ENCODE peak calls at places on chromosomes 7 and 10, in five cellular contexts. W, G, A, J and M are unnamed samples. For H3K36me3, the result is how much of the 10 kb centered on the place peaks cover.

GRCh38 chr7:38781991-38782390 is 127.0 kb downstream of the VPS41 start:
- DNase-seq in W (no peak), G (no peak), A (no peak), J (no peak), M (no peak)

GRCh38 chr10:82827901-82828300 is 952.9 kb downstream of the NRG3 start:
- DNase-seq in W (no peak), G (no peak), A (no peak), J (no peak), M (no peak)

GRCh38 chr10:15084502-15084922 is 4.1 kb downstream of the ACBD7 start:
- DNase-seq in W (peak), G (peak), A (peak), J (peak), M (peak)

GRCh38 chr7:390761-391410 is 100.9 kb downstream of the FOXL3 start:
- DNase-seq in W (no peak), G (no peak), A (no peak), J (no peak), M (peak)

GRCh38 chr7:83732305-83732704 is 83.4 kb upstream of the SEMA3E start:
- DNase-seq in W (no peak), G (no peak), A (no peak), J (no peak), M (no peak)

GRCh38 chr10:74093530-74094164 is 57.0 kb downstream of the AP3M1 start:
- DNase-seq in W (no peak), G (no peak), A (no peak), J (no peak), M (no peak)

GRCh38 chr7:93717217-93717900 is 142.8 kb upstream of the CALCR start:
- DNase-seq in W (peak), G (no peak), A (no peak), J (no peak), M (no peak)

GRCh38 chr10:76632158-76633051 is 1005.2 kb downstream of the KCNMA1 start:
- DNase-seq in W (peak), G (no peak), A (no peak), J (peak), M (no peak)

GRCh38 chr7:75639071-75639892 is 99.5 kb downstream of the HIP1 start:
- DNase-seq in W (peak), G (peak), A (peak), J (peak), M (no peak)

GRCh38 chr10:112774808-112775207 is 175.2 kb upstream of the TCF7L2 start:
- DNase-seq in W (no peak), G (no peak), A (no peak), J (no peak), M (no peak)

GRCh38 chr7:17769918-17770317 is 170.4 kb downstream of the SNX13 start:
- DNase-seq in W (peak), G (peak), A (peak), J (peak), M (no peak)

GRCh38 chr7:64131696-64132095 is 75.3 kb upstream of the ZNF735 start:
- DNase-seq in W (no peak), G (no peak), A (no peak), J (no peak), M (no peak)

GRCh38 chr10:86188326-86188725 is 178.3 kb downstream of the GRID1 start:
- DNase-seq in W (no peak), G (no peak), A (no peak), J (no peak), M (no peak)

GRCh38 chr7:133650487-133651292 is 397.8 kb downstream of the EXOC4 start:
- DNase-seq in W (peak), G (no peak), A (no peak), J (no peak), M (no peak)

GRCh38 chr7:39044489-39044888 is 66.8 kb downstream of the POU6F2 start:
- DNase-seq in W (no peak), G (no peak), A (no peak), J (no peak), M (no peak)

GRCh38 chr7:44149571-44150465 is 8.7 kb upstream of the MYL7 start:
- DNase-seq in W (no peak), G (peak), A (no peak), J (no peak), M (no peak)

GRCh38 chr10:22005763-22006162 is 2.2 kb upstream of the DNAJC1 start:
- DNase-seq in W (no peak), G (no peak), A (no peak), J (no peak), M (no peak)

GRCh38 chr10:128013626-128014025 is 106.7 kb downstream of the PTPRE start:
- DNase-seq in W (peak), G (no peak), A (peak), J (no peak), M (no peak)

GRCh38 chr7:30828591-30828990 is 57.4 kb downstream of the MINDY4 start:
- DNase-seq in W (no peak), G (no peak), A (no peak), J (no peak), M (no peak)

GRCh38 chr7:150848111-150848510 is 4.2 kb upstream of the AOC1 start:
- DNase-seq in W (no peak), G (no peak), A (no peak), J (no peak), M (no peak)

GRCh38 chr7:128304212-128304611 is 39.5 kb downstream of the RBM28 start:
- DNase-seq in W (peak), G (no peak), A (no peak), J (no peak), M (no peak)

GRCh38 chr7:85172530-85172941 is 14.3 kb downstream of the SEMA3D start:
- DNase-seq in W (peak), G (no peak), A (no peak), J (no peak), M (no peak)

GRCh38 chr7:91826377-91826776 is 54.1 kb downstream of the MTERF1 start:
- DNase-seq in W (no peak), G (no peak), A (no peak), J (no peak), M (no peak)

GRCh38 chr7:27142562-27143021 is 889 bp downstream of the HOXA5 start:
- DNase-seq in W (no peak), G (no peak), A (no peak), J (no peak), M (no peak)

GRCh38 chr7:91285966-91286365 is 21.7 kb downstream of the FZD1 start:
- DNase-seq in W (no peak), G (no peak), A (no peak), J (no peak), M (no peak)

GRCh38 chr10:60163786-60164185 is 225.9 kb downstream of the ANK3 start:
- DNase-seq in W (no peak), G (no peak), A (no peak), J (no peak), M (no peak)

GRCh38 chr7:91852263-91852741 is 28.2 kb downstream of the MTERF1 start:
- DNase-seq in W (peak), G (no peak), A (peak), J (peak), M (no peak)

DNA sequence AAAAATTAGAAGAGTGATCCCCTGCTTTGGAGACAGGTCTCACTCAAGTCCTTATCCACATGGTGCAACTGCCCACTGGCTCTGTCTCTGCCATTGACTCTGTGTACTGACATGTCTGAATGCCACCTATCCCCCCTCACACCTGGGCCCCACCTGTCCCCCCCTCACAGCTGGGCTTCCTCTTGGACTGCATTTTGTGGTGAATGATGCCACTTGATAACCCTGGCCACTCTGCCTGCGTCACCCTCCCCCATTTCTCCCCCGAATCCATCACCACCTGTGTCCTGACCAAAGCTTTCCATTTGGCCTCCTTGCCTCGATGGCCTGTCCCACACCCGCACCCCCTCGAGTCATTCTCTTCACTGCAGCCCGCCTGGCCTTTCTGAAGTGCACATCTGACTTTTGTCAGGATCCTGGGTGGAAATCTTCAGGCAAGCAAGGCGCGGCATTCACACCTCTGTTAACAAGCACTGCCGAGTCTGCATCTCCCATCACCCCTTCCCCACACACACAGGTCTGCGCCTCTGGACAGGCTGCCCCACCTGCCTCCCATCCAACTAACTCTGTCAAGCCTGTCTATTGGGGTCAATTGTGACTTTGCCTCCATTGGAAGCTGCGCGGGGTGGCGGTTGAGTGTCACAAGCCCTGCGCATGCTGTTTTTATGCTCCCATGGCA is 175.3 kb upstream of the KLF14 start:
- DNase-seq in W (no peak), G (no peak), A (no peak), J (no peak), M (no peak)
- H3K36me3 ChIP-seq in W (under half), G (under half), A (under half), J (under half), M (half or more)

GRCh38 chr7:48099781-48100180 is 10.7 kb downstream of the UPP1 start:
- DNase-seq in W (no peak), G (no peak), A (no peak), J (no peak), M (no peak)

GRCh38 chr7:48101352-48101751 is 12.3 kb downstream of the UPP1 start:
- DNase-seq in W (no peak), G (no peak), A (no peak), J (no peak), M (no peak)

GRCh38 chr7:48096273-48096672 is 7.2 kb downstream of the UPP1 start:
- DNase-seq in W (no peak), G (no peak), A (peak), J (peak), M (no peak)

GRCh38 chr7:48097511-48098231 is 8.6 kb downstream of the UPP1 start:
- DNase-seq in W (no peak), G (no peak), A (peak), J (no peak), M (no peak)

GRCh38 chr7:48098846-48099245 is 9.8 kb downstream of the UPP1 start:
- DNase-seq in W (no peak), G (no peak), A (no peak), J (no peak), M (no peak)
- H3K36me3 ChIP-seq in W (under half), G (half or more), A (half or more), J (under half), M (half or more)

DNA sequence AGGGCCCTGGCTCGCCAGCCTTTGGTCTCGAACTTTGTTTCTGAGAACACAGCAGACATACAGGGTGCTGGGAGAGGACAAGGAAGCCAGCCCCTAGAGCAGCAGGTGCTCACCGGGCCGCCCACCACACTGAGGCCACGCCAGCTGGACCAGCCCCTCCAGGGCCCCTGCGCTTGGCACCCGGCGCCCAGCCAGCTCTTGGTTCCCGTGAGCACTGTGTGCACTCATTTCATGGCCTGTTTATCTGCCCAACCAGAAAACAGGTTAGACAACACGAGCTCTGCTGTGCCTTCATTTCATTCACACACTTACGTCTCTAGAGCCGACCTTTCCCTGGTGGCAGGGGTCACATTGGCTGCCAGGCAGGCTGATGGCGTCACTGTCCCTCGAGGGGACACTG is 104.0 kb downstream of the CYTH3 start:
- DNase-seq in W (no peak), G (no peak), A (no peak), J (no peak), M (no peak)
- H3K36me3 ChIP-seq in W (under half), G (under half), A (under half), J (under half), M (half or more)

DNA sequence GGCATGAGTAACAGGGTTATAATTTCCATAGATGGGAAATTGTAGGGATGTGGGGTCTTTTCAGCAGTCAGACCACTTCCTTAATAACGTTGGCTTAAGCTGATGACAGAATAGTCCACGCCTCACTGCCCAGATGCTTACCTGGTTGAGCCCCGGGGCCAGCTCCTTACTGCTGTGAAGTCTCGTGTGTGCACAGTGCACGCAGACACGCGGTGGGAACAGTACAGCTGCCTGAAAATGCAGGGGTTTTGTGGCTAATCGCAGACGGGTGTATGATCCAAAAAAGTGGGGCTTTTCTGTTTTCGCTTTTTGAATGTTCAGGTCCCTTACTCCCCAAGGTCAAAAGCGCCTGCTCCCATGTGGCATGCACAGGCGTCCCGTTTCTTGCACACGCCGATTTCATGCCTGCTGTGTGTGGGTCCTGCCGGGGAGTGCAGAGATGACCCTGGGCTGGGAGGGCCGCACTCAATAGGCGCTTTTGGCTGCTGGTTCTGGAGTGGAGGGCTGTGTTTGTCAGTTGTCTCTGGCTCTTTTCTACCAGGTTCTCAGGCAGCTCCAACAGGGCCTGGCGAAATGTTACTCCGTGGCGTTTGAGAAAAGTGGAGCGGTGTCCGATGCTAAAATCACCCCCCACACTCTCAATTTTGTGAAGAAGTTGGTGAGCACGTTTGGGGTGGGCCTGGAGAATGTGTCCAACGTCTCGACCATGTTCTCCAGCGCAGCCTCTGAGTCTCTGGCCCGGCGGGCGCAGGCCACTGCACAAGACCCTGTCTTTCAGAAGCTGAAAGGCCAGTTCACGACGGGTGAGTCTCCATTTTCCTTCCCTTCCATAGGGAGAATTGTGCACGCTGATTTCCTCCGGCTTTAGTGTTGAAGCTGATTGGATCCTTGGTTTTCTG is 116.0 kb downstream of the TRRAP start:
- DNase-seq in W (no peak), G (no peak), A (no peak), J (no peak), M (no peak)
- H3K36me3 ChIP-seq in W (under half), G (half or more), A (half or more), J (under half), M (half or more)

DNA sequence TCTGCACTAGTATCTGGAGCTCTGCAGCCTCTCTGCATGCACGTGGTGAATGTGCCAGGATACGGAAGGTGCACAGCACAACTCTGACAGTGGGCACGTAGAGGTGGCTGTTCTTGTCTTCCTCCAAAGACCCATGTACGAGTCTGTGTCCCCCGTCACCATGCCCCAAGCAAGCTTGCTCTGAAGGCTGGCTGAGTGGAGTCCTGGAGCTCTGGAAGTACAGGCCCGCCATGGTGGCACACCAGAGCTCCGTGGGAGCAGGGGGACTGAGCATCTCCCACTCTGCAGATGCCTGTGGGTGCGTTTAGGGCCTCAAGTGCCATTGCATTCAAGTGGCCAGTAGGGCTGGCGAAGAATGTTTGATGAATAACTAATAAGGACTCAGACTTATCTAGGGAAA is 17.1 kb downstream of the BCCIP start:
- DNase-seq in W (no peak), G (no peak), A (no peak), J (no peak), M (no peak)
- H3K36me3 ChIP-seq in W (under half), G (half or more), A (under half), J (under half), M (half or more)

DNA sequence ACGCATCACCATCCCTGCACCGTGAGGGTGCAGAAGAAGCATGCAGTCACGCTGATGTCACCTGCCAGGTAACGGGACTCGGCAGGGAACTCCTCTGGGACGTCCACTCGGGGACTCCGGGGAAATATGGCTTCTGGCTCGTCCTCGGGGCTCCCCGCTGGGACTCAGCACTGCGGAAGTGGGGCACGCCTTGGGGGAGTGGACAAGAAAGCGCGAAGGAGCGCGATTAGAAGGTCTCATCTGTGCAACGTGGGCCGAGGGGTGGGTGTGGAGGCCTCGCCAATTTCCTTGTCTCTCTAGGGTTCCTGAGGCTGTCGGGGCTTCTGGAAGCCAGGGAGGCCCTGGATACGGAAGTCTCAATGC is 949 bp downstream of the ANKMY2 start:
- DNase-seq in W (no peak), G (peak), A (peak), J (peak), M (peak)
- H3K36me3 ChIP-seq in W (under half), G (under half), A (under half), J (under half), M (under half)

DNA sequence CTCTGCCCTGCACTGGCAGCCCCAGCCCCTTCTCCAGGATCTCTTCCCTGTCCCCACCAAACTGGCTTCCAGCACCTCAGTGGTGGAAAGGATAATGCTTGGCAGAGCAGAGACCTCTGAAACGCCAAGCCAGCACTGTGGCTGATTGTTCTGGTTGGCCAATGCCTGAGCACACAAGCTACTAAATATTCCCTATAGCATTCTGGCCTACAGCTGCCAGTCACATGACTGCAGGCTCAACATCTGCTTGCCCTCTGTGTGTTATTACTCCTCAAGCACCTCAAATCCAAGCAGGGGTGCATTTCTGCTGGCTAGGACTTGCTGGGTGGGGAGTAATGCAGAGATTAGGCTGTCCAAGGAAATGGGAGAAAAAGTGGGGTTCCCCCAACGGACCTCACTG is 6.1 kb downstream of the TBATA start:
- DNase-seq in W (no peak), G (no peak), A (no peak), J (no peak), M (no peak)
- H3K36me3 ChIP-seq in W (under half), G (under half), A (under half), J (under half), M (under half)

GRCh38 chr10:124217031-124217430 is 123.6 kb upstream of the CHST15 start:
- DNase-seq in W (no peak), G (no peak), A (no peak), J (no peak), M (no peak)
- H3K36me3 ChIP-seq in W (under half), G (under half), A (under half), J (under half), M (under half)

GRCh38 chr7:6022671-6023070 is 8.5 kb upstream of the ANKRD61 start:
- DNase-seq in W (no peak), G (no peak), A (no peak), J (no peak), M (no peak)
- H3K36me3 ChIP-seq in W (under half), G (half or more), A (half or more), J (under half), M (half or more)